ENCODE peak calls at places on chromosomes 3 and 15, in nine cellular contexts. N is activated naive CD4-positive, alpha-beta T cell treated with anti-CD3 and anti-CD28 coated beads, Interleukin-2, amount 10 ng/mL, durations not matched to agents 7 days and 5 days; P is activated gamma-delta T cell treated with anti-CD3 and anti-CD28 coated beads, Interleukin-2, amount 50 U/mL, for 16 hours; B is caudate nucleus; D is CD8-positive, alpha-beta T cell; G is stimulated activated CD4-positive, alpha-beta T cell treated with anti-CD3 and anti-CD28 coated beads, Interleukin-15, amount 100 ng/mL, for 48 hours; S is cardiac muscle cell; V is stimulated activated naive CD8-positive, alpha-beta T cell treated with anti-CD3 and anti-CD28 coated beads, Interleukin-15, amount 100 ng/mL, for 72 hours; I is RPMI8226. H is an unnamed sample.

GRCh38 chr3:20406621-20407020 is 220.6 kb upstream of the SGO1 start:
- DNase-seq in N (no peak), P (no peak), B (no peak), D (no peak), G (no peak), S (no peak), V (no peak), I (no peak), H (peak; percentile 14)

GRCh38 chr3:9349321-9350117 is 13.3 kb upstream of the THUMPD3 start:
- DNase-seq in N (no peak), P (no peak), B (no peak), D (no peak), G (no peak), S (no peak), V (no peak), I (no peak), H (peak; percentile 47)

GRCh38 chr15:37585966-37586656 is 348.3 kb upstream of the TMCO5A start:
- DNase-seq in N (no peak), P (no peak), B (no peak), D (no peak), G (no peak), S (no peak), V (no peak), I (no peak), H (no peak)

GRCh38 chr3:127158614-127159221 is 34.2 kb upstream of the PRR23E start:
- DNase-seq in N (no peak), P (no peak), B (no peak), D (no peak), G (no peak), S (peak; percentile 83), V (no peak), I (peak; percentile 25), H (no peak)

GRCh38 chr3:72336821-72337479 is 511.3 kb downstream of the SHQ1 start:
- DNase-seq in N (no peak), P (no peak), B (peak; percentile 37), D (no peak), G (no peak), S (peak; percentile 56), V (no peak), I (no peak), H (no peak)

GRCh38 chr3:63763156-63763555 is 55.9 kb upstream of the C3orf49 start:
- DNase-seq in N (no peak), P (no peak), B (no peak), D (no peak), G (no peak), S (no peak), V (no peak), I (no peak), H (no peak)

GRCh38 chr15:65981837-65982696 is 112.8 kb downstream of the RAB11A start:
- DNase-seq in N (peak; percentile 69), P (peak; percentile 33), B (peak; percentile 67), D (peak; percentile 43), G (peak; percentile 11), S (peak; percentile 65), V (peak; percentile 54), I (peak; percentile 86), H (no peak)

GRCh38 chr15:62089616-62090015 is 22.8 kb downstream of the C2CD4A start:
- DNase-seq in N (no peak), P (no peak), B (no peak), D (no peak), G (no peak), S (no peak), V (no peak), I (no peak), H (no peak)

GRCh38 chr3:121735047-121735696 is 14.4 kb downstream of the GOLGB1 start:
- DNase-seq in N (no peak), P (no peak), B (no peak), D (no peak), G (no peak), S (no peak), V (no peak), I (no peak), H (no peak)

GRCh38 chr3:30954431-30954830 is 60.0 kb upstream of the GADL1 start:
- DNase-seq in N (no peak), P (no peak), B (no peak), D (no peak), G (no peak), S (no peak), V (no peak), I (no peak), H (no peak)

GRCh38 chr3:62835594-62836236 is 39.5 kb downstream of the CADPS start:
- DNase-seq in N (no peak), P (no peak), B (no peak), D (no peak), G (no peak), S (no peak), V (no peak), I (peak; percentile 5), H (no peak)

GRCh38 chr3:116247510-116248077 is 197.7 kb downstream of the LSAMP start:
- DNase-seq in N (no peak), P (no peak), B (no peak), D (no peak), G (no peak), S (no peak), V (no peak), I (no peak), H (no peak)

GRCh38 chr3:133413166-133414020 is 13.5 kb downstream of the BFSP2 start:
- DNase-seq in N (no peak), P (no peak), B (no peak), D (no peak), G (no peak), S (peak; percentile 29), V (no peak), I (peak; percentile 45), H (peak; percentile 78)

GRCh38 chr3:171851685-171852084 is 8.5 kb downstream of the TMEM212 start:
- DNase-seq in N (no peak), P (no peak), B (no peak), D (no peak), G (no peak), S (no peak), V (no peak), I (no peak), H (no peak)

GRCh38 chr3:88947013-88947412 is 160.4 kb upstream of the EPHA3 start:
- DNase-seq in N (no peak), P (no peak), B (no peak), D (no peak), G (no peak), S (no peak), V (no peak), I (no peak), H (no peak)

GRCh38 chr3:71870966-71871512 is 86.1 kb upstream of the PROK2 start:
- DNase-seq in N (no peak), P (no peak), B (no peak), D (no peak), G (no peak), S (no peak), V (no peak), I (no peak), H (no peak)

GRCh38 chr15:62254137-62254934 is 89.3 kb upstream of the C2CD4B start:
- DNase-seq in N (peak; percentile 74), P (peak; percentile 43), B (no peak), D (peak; percentile 8), G (peak; percentile 42), S (peak; percentile 80), V (peak; percentile 66), I (peak; percentile 80), H (peak; percentile 63)

GRCh38 chr15:75042730-75043508 is 19.5 kb downstream of the PPCDC start:
- DNase-seq in N (peak; percentile 84), P (peak; percentile 60), B (no peak), D (peak; percentile 22), G (no peak), S (peak; percentile 90), V (peak; percentile 91), I (peak; percentile 100), H (peak; percentile 77)

GRCh38 chr15:72554471-72555425 is 80.6 kb downstream of the ARIH1 start:
- DNase-seq in N (no peak), P (no peak), B (no peak), D (no peak), G (no peak), S (no peak), V (no peak), I (no peak), H (no peak)

GRCh38 chr3:14124223-14124614 is 451 bp downstream of the CHCHD4 start:
- DNase-seq in N (peak; percentile 81), P (peak; percentile 42), B (peak; percentile 59), D (peak; percentile 22), G (peak; percentile 30), S (peak; percentile 68), V (peak; percentile 75), I (peak; percentile 84), H (peak; percentile 68)

GRCh38 chr3:53120336-53120735 is 9.9 kb downstream of the RFT1 start:
- DNase-seq in N (no peak), P (no peak), B (no peak), D (no peak), G (no peak), S (no peak), V (no peak), I (no peak), H (no peak)

GRCh38 chr3:15903164-15903563 is 105.4 kb upstream of the ANKRD28 start:
- DNase-seq in N (no peak), P (no peak), B (no peak), D (no peak), G (no peak), S (no peak), V (no peak), I (no peak), H (no peak)

GRCh38 chr15:22895465-22896190 is 57.2 kb downstream of the NIPA2 start:
- DNase-seq in N (peak; percentile 26), P (no peak), B (no peak), D (no peak), G (peak; percentile 44), S (no peak), V (peak; percentile 41), I (no peak), H (peak; percentile 89)

GRCh38 chr3:22475665-22476064 is 724.7 kb upstream of the ZNF385D start:
- DNase-seq in N (no peak), P (no peak), B (no peak), D (no peak), G (no peak), S (no peak), V (no peak), I (no peak), H (no peak)

GRCh38 chr15:22778796-22779195 is 7.6 kb upstream of the NIPA1 start:
- DNase-seq in N (no peak), P (no peak), B (no peak), D (no peak), G (no peak), S (no peak), V (no peak), I (no peak), H (no peak)

GRCh38 chr3:184620799-184621119 is 59.2 kb downstream of the EPHB3 start:
- DNase-seq in N (no peak), P (no peak), B (no peak), D (no peak), G (no peak), S (no peak), V (no peak), I (no peak), H (no peak)

GRCh38 chr3:159785276-159785675 is 203.4 kb upstream of the IL12A start:
- DNase-seq in N (no peak), P (no peak), B (no peak), D (no peak), G (no peak), S (no peak), V (no peak), I (no peak), H (no peak)

GRCh38 chr3:126858401-126858800 is 124.5 kb upstream of the PLXNA1 start:
- DNase-seq in N (no peak), P (no peak), B (no peak), D (no peak), G (no peak), S (no peak), V (no peak), I (no peak), H (no peak)

GRCh38 chr3:181782306-181782924 is 70.7 kb downstream of the SOX2 start:
- DNase-seq in N (no peak), P (no peak), B (no peak), D (no peak), G (no peak), S (no peak), V (no peak), I (no peak), H (no peak)

GRCh38 chr3:58242340-58242739 is 4.7 kb downstream of the ABHD6 start:
- DNase-seq in N (no peak), P (no peak), B (no peak), D (no peak), G (no peak), S (no peak), V (no peak), I (no peak), H (peak; percentile 30)

GRCh38 chr3:50164056-50164455 is 8.9 kb downstream of the SEMA3F start:
- DNase-seq in N (no peak), P (no peak), B (peak; percentile 41), D (no peak), G (no peak), S (no peak), V (no peak), I (no peak), H (no peak)

H was measured in SK-MEL-5.